ENCODE peak calls at places on chromosomes 1 and 21, in nine cellular contexts. One of them, this sample, is unnamed.

GRCh38 chr1:188350104-188350503 is 1521.4 kb downstream of the PLA2G4A start:
- DNase-seq in left lung: no peak
- DNase-seq in CD4-positive, alpha-beta memory T cell: no peak
- DNase-seq in HFF-Myc: no peak
- DNase-seq in pancreas: no peak
- DNase-seq in bronchial epithelial cell: peak
- DNase-seq in neural progenitor cell: no peak
- DNase-seq in CD4-positive, CD25-positive, alpha-beta regulatory T cell: no peak
- DNase-seq in small intestine: no peak
- DNase-seq in this sample: no peak

GRCh38 chr1:53559854-53560571 is 100.8 kb downstream of the DMRTB1 start:
- DNase-seq in CD4-positive, alpha-beta memory T cell: no peak
- DNase-seq in bronchial epithelial cell: no peak
- DNase-seq in pancreas: no peak
- DNase-seq in HFF-Myc: no peak
- DNase-seq in CD4-positive, CD25-positive, alpha-beta regulatory T cell: no peak
- DNase-seq in left lung: no peak
- DNase-seq in small intestine: no peak
- DNase-seq in neural progenitor cell: no peak
- DNase-seq in this sample: no peak

GRCh38 chr1:190880352-190880751 is 402.7 kb upstream of the BRINP3 start:
- DNase-seq in pancreas: no peak
- DNase-seq in CD4-positive, alpha-beta memory T cell: no peak
- DNase-seq in small intestine: no peak
- DNase-seq in neural progenitor cell: no peak
- DNase-seq in bronchial epithelial cell: no peak
- DNase-seq in left lung: no peak
- DNase-seq in CD4-positive, CD25-positive, alpha-beta regulatory T cell: no peak
- DNase-seq in HFF-Myc: no peak
- DNase-seq in this sample: no peak

GRCh38 chr1:170377896-170378634 is 153.9 kb upstream of the GORAB start:
- DNase-seq in CD4-positive, CD25-positive, alpha-beta regulatory T cell: no peak
- DNase-seq in small intestine: no peak
- DNase-seq in bronchial epithelial cell: no peak
- DNase-seq in pancreas: no peak
- DNase-seq in left lung: no peak
- DNase-seq in neural progenitor cell: no peak
- DNase-seq in CD4-positive, alpha-beta memory T cell: no peak
- DNase-seq in HFF-Myc: no peak
- DNase-seq in this sample: no peak

GRCh38 chr1:159817276-159818041 is 9.2 kb upstream of the SLAMF8 start:
- DNase-seq in bronchial epithelial cell: peak
- DNase-seq in CD4-positive, alpha-beta memory T cell: no peak
- DNase-seq in CD4-positive, CD25-positive, alpha-beta regulatory T cell: no peak
- DNase-seq in left lung: no peak
- DNase-seq in small intestine: peak
- DNase-seq in neural progenitor cell: no peak
- DNase-seq in HFF-Myc: no peak
- DNase-seq in pancreas: peak
- DNase-seq in this sample: no peak

GRCh38 chr1:100343897-100344296 is 8.4 kb upstream of the CDC14A start:
- DNase-seq in pancreas: no peak
- DNase-seq in CD4-positive, CD25-positive, alpha-beta regulatory T cell: no peak
- DNase-seq in neural progenitor cell: peak
- DNase-seq in bronchial epithelial cell: no peak
- DNase-seq in HFF-Myc: no peak
- DNase-seq in small intestine: no peak
- DNase-seq in CD4-positive, alpha-beta memory T cell: no peak
- DNase-seq in left lung: no peak
- DNase-seq in this sample: no peak

GRCh38 chr21:45370575-45370974 is 34.4 kb upstream of the COL18A1 start:
- DNase-seq in left lung: no peak
- DNase-seq in CD4-positive, CD25-positive, alpha-beta regulatory T cell: no peak
- DNase-seq in pancreas: no peak
- DNase-seq in bronchial epithelial cell: no peak
- DNase-seq in HFF-Myc: no peak
- DNase-seq in neural progenitor cell: no peak
- DNase-seq in small intestine: no peak
- DNase-seq in CD4-positive, alpha-beta memory T cell: no peak
- DNase-seq in this sample: no peak

GRCh38 chr1:116820362-116820761 is 66.1 kb downstream of the CD2 start:
- DNase-seq in neural progenitor cell: no peak
- DNase-seq in CD4-positive, CD25-positive, alpha-beta regulatory T cell: no peak
- DNase-seq in small intestine: no peak
- DNase-seq in pancreas: peak
- DNase-seq in bronchial epithelial cell: peak
- DNase-seq in CD4-positive, alpha-beta memory T cell: no peak
- DNase-seq in left lung: no peak
- DNase-seq in HFF-Myc: no peak
- DNase-seq in this sample: peak

GRCh38 chr1:226406401-226406881 is 1.5 kb downstream of the PARP1 start:
- DNase-seq in HFF-Myc: no peak
- DNase-seq in pancreas: no peak
- DNase-seq in left lung: no peak
- DNase-seq in bronchial epithelial cell: peak
- DNase-seq in CD4-positive, CD25-positive, alpha-beta regulatory T cell: peak
- DNase-seq in small intestine: peak
- DNase-seq in CD4-positive, alpha-beta memory T cell: no peak
- DNase-seq in neural progenitor cell: peak
- DNase-seq in this sample: no peak

GRCh38 chr1:226407199-226407496 is 745 bp downstream of the PARP1 start:
- DNase-seq in CD4-positive, alpha-beta memory T cell: no peak
- DNase-seq in CD4-positive, CD25-positive, alpha-beta regulatory T cell: peak
- DNase-seq in HFF-Myc: no peak
- DNase-seq in left lung: no peak
- DNase-seq in pancreas: no peak
- DNase-seq in bronchial epithelial cell: peak
- DNase-seq in neural progenitor cell: no peak
- DNase-seq in small intestine: no peak
- DNase-seq in this sample: no peak

GRCh38 chr1:226409392-226409791 is 1.5 kb upstream of the PARP1 start:
- DNase-seq in small intestine: no peak
- DNase-seq in pancreas: no peak
- DNase-seq in HFF-Myc: no peak
- DNase-seq in neural progenitor cell: no peak
- DNase-seq in CD4-positive, CD25-positive, alpha-beta regulatory T cell: no peak
- DNase-seq in CD4-positive, alpha-beta memory T cell: no peak
- DNase-seq in left lung: no peak
- DNase-seq in bronchial epithelial cell: no peak
- DNase-seq in this sample: no peak

GRCh38 chr1:226407497-226408284 is at the start of gene PARP1:
- DNase-seq in neural progenitor cell: peak
- DNase-seq in bronchial epithelial cell: peak
- DNase-seq in small intestine: peak
- DNase-seq in CD4-positive, alpha-beta memory T cell: peak
- DNase-seq in left lung: peak
- DNase-seq in CD4-positive, CD25-positive, alpha-beta regulatory T cell: peak
- DNase-seq in pancreas: peak
- DNase-seq in HFF-Myc: peak
- DNase-seq in this sample: peak

DNA sequence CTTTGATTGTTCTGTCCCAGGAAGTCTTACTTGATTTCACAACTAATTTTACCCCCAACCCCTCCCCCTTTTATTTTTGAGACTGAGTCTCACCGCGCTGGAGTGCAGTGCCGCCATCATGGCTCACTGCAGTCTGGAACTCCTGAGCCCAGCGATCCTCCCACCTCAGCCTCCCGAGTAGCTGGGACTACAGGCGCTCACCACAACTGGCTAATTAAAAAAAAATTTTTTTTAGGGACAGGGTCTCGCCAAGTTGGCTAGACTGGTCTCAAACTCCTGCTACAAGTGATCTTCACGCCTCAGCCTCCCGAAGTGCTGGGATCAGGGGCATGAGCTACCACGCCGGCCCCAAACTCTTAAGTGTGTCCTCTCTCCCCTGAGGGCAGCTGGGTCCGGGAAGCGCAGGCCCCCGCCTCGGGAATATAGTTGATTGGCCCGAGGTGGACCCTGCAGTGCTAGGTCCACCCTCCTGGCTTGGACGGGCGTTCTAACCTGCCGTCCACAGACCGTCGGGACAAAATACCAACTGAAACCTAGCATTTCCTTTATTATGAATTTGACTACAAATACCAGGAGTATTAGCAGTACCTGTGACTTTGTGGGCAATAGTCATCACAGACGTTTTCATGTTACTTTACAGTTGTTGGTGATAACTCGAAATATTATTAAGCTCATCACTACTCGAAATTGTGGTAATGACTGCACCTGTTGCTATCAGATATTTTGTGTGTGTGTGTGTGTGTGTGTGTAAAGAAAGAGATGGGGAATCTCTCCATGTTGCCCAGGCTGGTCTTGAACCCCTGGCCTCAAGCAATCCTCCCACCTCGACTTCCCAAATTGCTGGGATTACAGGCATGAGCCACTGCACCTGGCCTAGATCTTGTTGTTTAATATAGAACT is 642 bp upstream of the PARP1 start:
- DNase-seq in neural progenitor cell: no peak
- DNase-seq in pancreas: no peak
- DNase-seq in HFF-Myc: no peak
- DNase-seq in bronchial epithelial cell: no peak
- DNase-seq in left lung: peak
- DNase-seq in CD4-positive, CD25-positive, alpha-beta regulatory T cell: peak
- DNase-seq in small intestine: no peak
- DNase-seq in CD4-positive, alpha-beta memory T cell: no peak
- DNase-seq in this sample: no peak
- H3K4me3 ChIP-seq in neural progenitor cell: peak
- H3K4me3 ChIP-seq in pancreas: peak
- H3K4me3 ChIP-seq in HFF-Myc: peak
- H3K4me3 ChIP-seq in bronchial epithelial cell: peak
- H3K4me3 ChIP-seq in left lung: peak
- H3K4me3 ChIP-seq in CD4-positive, CD25-positive, alpha-beta regulatory T cell: no peak
- H3K4me3 ChIP-seq in small intestine: peak
- H3K4me3 ChIP-seq in CD4-positive, alpha-beta memory T cell: no peak
- H3K4me3 ChIP-seq in this sample: peak

GRCh38 chr21:42425603-42425985 is 21.9 kb downstream of the UBASH3A start:
- DNase-seq in small intestine: no peak
- DNase-seq in left lung: no peak
- DNase-seq in pancreas: no peak
- DNase-seq in CD4-positive, CD25-positive, alpha-beta regulatory T cell: no peak
- DNase-seq in HFF-Myc: no peak
- DNase-seq in bronchial epithelial cell: no peak
- DNase-seq in neural progenitor cell: no peak
- DNase-seq in CD4-positive, alpha-beta memory T cell: peak
- DNase-seq in this sample: no peak
- H3K4me3 ChIP-seq in small intestine: no peak
- H3K4me3 ChIP-seq in left lung: no peak
- H3K4me3 ChIP-seq in pancreas: no peak
- H3K4me3 ChIP-seq in CD4-positive, CD25-positive, alpha-beta regulatory T cell: peak
- H3K4me3 ChIP-seq in HFF-Myc: no peak
- H3K4me3 ChIP-seq in bronchial epithelial cell: no peak
- H3K4me3 ChIP-seq in neural progenitor cell: no peak
- H3K4me3 ChIP-seq in CD4-positive, alpha-beta memory T cell: no peak
- H3K4me3 ChIP-seq in this sample: no peak

DNA sequence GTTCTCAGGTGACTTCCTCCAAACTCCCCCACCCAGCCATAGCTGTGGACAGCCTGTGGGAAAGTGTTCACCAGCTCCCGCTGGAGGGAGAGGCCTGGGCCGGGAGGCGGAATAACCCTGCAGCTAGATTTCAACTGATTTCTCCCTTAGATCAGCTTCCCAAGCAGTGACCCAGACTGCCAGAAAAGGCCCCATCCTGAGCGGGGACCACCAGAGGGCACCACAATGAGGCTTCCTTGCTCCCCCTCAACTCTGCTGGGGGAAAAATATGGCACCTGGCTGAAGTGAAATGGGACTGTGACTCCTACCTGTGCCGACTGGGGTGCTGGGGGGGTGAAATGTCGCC is 50.8 kb downstream of the RHBG start:
- DNase-seq in small intestine: no peak
- DNase-seq in pancreas: no peak
- DNase-seq in bronchial epithelial cell: no peak
- DNase-seq in left lung: no peak
- DNase-seq in CD4-positive, alpha-beta memory T cell: no peak
- DNase-seq in neural progenitor cell: peak
- DNase-seq in HFF-Myc: no peak
- DNase-seq in CD4-positive, CD25-positive, alpha-beta regulatory T cell: no peak
- DNase-seq in this sample: no peak
- H3K4me3 ChIP-seq in small intestine: peak
- H3K4me3 ChIP-seq in pancreas: peak
- H3K4me3 ChIP-seq in bronchial epithelial cell: no peak
- H3K4me3 ChIP-seq in left lung: peak
- H3K4me3 ChIP-seq in CD4-positive, alpha-beta memory T cell: peak
- H3K4me3 ChIP-seq in neural progenitor cell: peak
- H3K4me3 ChIP-seq in HFF-Myc: no peak
- H3K4me3 ChIP-seq in CD4-positive, CD25-positive, alpha-beta regulatory T cell: peak
- H3K4me3 ChIP-seq in this sample: no peak

GRCh38 chr1:180234369-180235076 is 4.5 kb downstream of the LHX4 start:
- DNase-seq in CD4-positive, alpha-beta memory T cell: no peak
- DNase-seq in HFF-Myc: no peak
- DNase-seq in neural progenitor cell: peak
- DNase-seq in CD4-positive, CD25-positive, alpha-beta regulatory T cell: no peak
- DNase-seq in small intestine: peak
- DNase-seq in bronchial epithelial cell: no peak
- DNase-seq in pancreas: no peak
- DNase-seq in left lung: no peak
- DNase-seq in this sample: no peak

GRCh38 chr1:180231506-180232420 is 1.7 kb downstream of the LHX4 start:
- DNase-seq in CD4-positive, CD25-positive, alpha-beta regulatory T cell: no peak
- DNase-seq in HFF-Myc: no peak
- DNase-seq in bronchial epithelial cell: peak
- DNase-seq in left lung: no peak
- DNase-seq in pancreas: no peak
- DNase-seq in neural progenitor cell: peak
- DNase-seq in CD4-positive, alpha-beta memory T cell: no peak
- DNase-seq in small intestine: peak
- DNase-seq in this sample: no peak

GRCh38 chr1:180233191-180234011 is 3.3 kb downstream of the LHX4 start:
- DNase-seq in left lung: no peak
- DNase-seq in CD4-positive, alpha-beta memory T cell: no peak
- DNase-seq in small intestine: no peak
- DNase-seq in pancreas: no peak
- DNase-seq in HFF-Myc: no peak
- DNase-seq in neural progenitor cell: peak
- DNase-seq in CD4-positive, CD25-positive, alpha-beta regulatory T cell: no peak
- DNase-seq in bronchial epithelial cell: no peak
- DNase-seq in this sample: no peak

GRCh38 chr1:180230791-180231505 is 884 bp downstream of the LHX4 start:
- DNase-seq in small intestine: no peak
- DNase-seq in CD4-positive, CD25-positive, alpha-beta regulatory T cell: no peak
- DNase-seq in bronchial epithelial cell: no peak
- DNase-seq in HFF-Myc: no peak
- DNase-seq in CD4-positive, alpha-beta memory T cell: no peak
- DNase-seq in pancreas: no peak
- DNase-seq in neural progenitor cell: peak
- DNase-seq in left lung: no peak
- DNase-seq in this sample: peak

DNA sequence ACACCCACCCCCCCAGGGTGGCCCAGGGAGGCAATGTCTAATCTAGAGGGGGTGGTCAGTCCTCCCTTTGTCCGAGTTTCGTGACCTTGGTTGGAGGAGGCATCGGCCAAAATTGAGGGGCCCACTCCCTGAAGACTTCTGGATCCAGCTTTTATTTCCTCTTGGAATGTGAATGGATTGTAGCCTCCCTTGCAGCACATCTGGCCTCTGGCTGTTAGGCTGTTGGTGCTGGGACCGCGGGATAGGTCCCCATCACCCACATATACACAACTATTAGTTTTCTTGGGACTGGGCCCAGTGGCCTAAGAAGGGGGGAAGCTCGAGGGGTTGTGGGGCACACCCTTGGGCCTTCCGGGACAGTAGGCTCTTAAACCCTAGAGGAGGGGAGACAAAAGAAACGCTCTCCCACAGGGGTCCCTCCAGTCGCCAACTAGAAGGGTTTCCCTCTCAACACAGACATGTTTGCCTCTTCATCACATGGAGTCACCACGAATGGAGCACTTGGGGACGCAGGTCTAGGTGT is 2.5 kb downstream of the LHX4 start:
- DNase-seq in CD4-positive, alpha-beta memory T cell: no peak
- DNase-seq in HFF-Myc: no peak
- DNase-seq in neural progenitor cell: no peak
- DNase-seq in pancreas: no peak
- DNase-seq in left lung: no peak
- DNase-seq in bronchial epithelial cell: no peak
- DNase-seq in small intestine: no peak
- DNase-seq in CD4-positive, CD25-positive, alpha-beta regulatory T cell: no peak
- DNase-seq in this sample: no peak
- H3K4me3 ChIP-seq in CD4-positive, alpha-beta memory T cell: no peak
- H3K4me3 ChIP-seq in HFF-Myc: no peak
- H3K4me3 ChIP-seq in neural progenitor cell: no peak
- H3K4me3 ChIP-seq in pancreas: no peak
- H3K4me3 ChIP-seq in left lung: no peak
- H3K4me3 ChIP-seq in bronchial epithelial cell: no peak
- H3K4me3 ChIP-seq in small intestine: no peak
- H3K4me3 ChIP-seq in CD4-positive, CD25-positive, alpha-beta regulatory T cell: no peak
- H3K4me3 ChIP-seq in this sample: no peak